ENCODE peak calls at places on chromosomes 12 and 14, in four cellular contexts. One of them, this sample, is unnamed.

GRCh38 chr12:131223791-131224567 is 270.3 kb downstream of the ADGRD1 start:
- DNase-seq in ovary: no peak
- DNase-seq in heart left ventricle: no peak
- DNase-seq in CD8-positive, alpha-beta T cell: no peak
- DNase-seq in this sample: no peak

GRCh38 chr14:24233538-24233866 is 773 bp downstream of the GMPR2 start:
- DNase-seq in ovary: no peak
- DNase-seq in heart left ventricle: no peak
- DNase-seq in CD8-positive, alpha-beta T cell: no peak
- DNase-seq in this sample: no peak

GRCh38 chr12:53803703-53804102 is 51.9 kb upstream of the CISTR start:
- DNase-seq in ovary: no peak
- DNase-seq in heart left ventricle: no peak
- DNase-seq in CD8-positive, alpha-beta T cell: no peak
- DNase-seq in this sample: no peak

GRCh38 chr12:7693793-7694192 is 1.8 kb downstream of the GDF3 start:
- DNase-seq in ovary: no peak
- DNase-seq in heart left ventricle: no peak
- DNase-seq in CD8-positive, alpha-beta T cell: no peak
- DNase-seq in this sample: no peak

GRCh38 chr14:22314183-22314820 is 274.7 kb downstream of the DAD1 start:
- DNase-seq in ovary: no peak
- DNase-seq in heart left ventricle: no peak
- DNase-seq in CD8-positive, alpha-beta T cell: no peak
- DNase-seq in this sample: no peak

GRCh38 chr12:4900327-4900726 is 9.4 kb upstream of the KCNA1 start:
- DNase-seq in ovary: no peak
- DNase-seq in heart left ventricle: no peak
- DNase-seq in CD8-positive, alpha-beta T cell: no peak
- DNase-seq in this sample: no peak

GRCh38 chr12:15982471-15982870 is 71.3 kb downstream of the DERA start:
- DNase-seq in ovary: no peak
- DNase-seq in heart left ventricle: no peak
- DNase-seq in CD8-positive, alpha-beta T cell: no peak
- DNase-seq in this sample: no peak

GRCh38 chr12:54017027-54017788 is 8.4 kb downstream of the HOXC8 start:
- DNase-seq in ovary: no peak
- DNase-seq in heart left ventricle: no peak
- DNase-seq in CD8-positive, alpha-beta T cell: no peak
- DNase-seq in this sample: peak

GRCh38 chr14:38207830-38208815 is at the start of gene SSTR1:
- DNase-seq in ovary: no peak
- DNase-seq in heart left ventricle: peak
- DNase-seq in CD8-positive, alpha-beta T cell: no peak
- DNase-seq in this sample: peak

GRCh38 chr12:116638376-116638775 is 79.2 kb downstream of the MAP1LC3B2 start:
- DNase-seq in ovary: no peak
- DNase-seq in heart left ventricle: no peak
- DNase-seq in CD8-positive, alpha-beta T cell: no peak
- DNase-seq in this sample: no peak

GRCh38 chr14:64417042-64417770 is 29.1 kb downstream of the MTHFD1 start:
- DNase-seq in ovary: no peak
- DNase-seq in heart left ventricle: no peak
- DNase-seq in CD8-positive, alpha-beta T cell: no peak
- DNase-seq in this sample: no peak

GRCh38 chr12:46824709-46825108 is 1.1 kb downstream of the SLC38A4 start:
- DNase-seq in ovary: no peak
- DNase-seq in heart left ventricle: no peak
- DNase-seq in CD8-positive, alpha-beta T cell: no peak
- DNase-seq in this sample: no peak

GRCh38 chr14:90054803-90055202 is 7.0 kb upstream of the KCNK13 start:
- DNase-seq in ovary: no peak
- DNase-seq in heart left ventricle: no peak
- DNase-seq in CD8-positive, alpha-beta T cell: no peak
- DNase-seq in this sample: no peak

GRCh38 chr12:20199780-20200179 is 168.6 kb upstream of the PDE3A start:
- DNase-seq in ovary: no peak
- DNase-seq in heart left ventricle: no peak
- DNase-seq in CD8-positive, alpha-beta T cell: no peak
- DNase-seq in this sample: no peak

GRCh38 chr12:28506271-28506670 is 316.0 kb downstream of the CCDC91 start:
- DNase-seq in ovary: no peak
- DNase-seq in heart left ventricle: no peak
- DNase-seq in CD8-positive, alpha-beta T cell: no peak
- DNase-seq in this sample: no peak

GRCh38 chr12:22993639-22994038 is 368.7 kb downstream of the ETNK1 start:
- DNase-seq in ovary: no peak
- DNase-seq in heart left ventricle: no peak
- DNase-seq in CD8-positive, alpha-beta T cell: no peak
- DNase-seq in this sample: no peak

GRCh38 chr12:10562306-10562933 is 51.0 kb downstream of the MAGOHB start:
- DNase-seq in ovary: no peak
- DNase-seq in heart left ventricle: no peak
- DNase-seq in CD8-positive, alpha-beta T cell: peak
- DNase-seq in this sample: no peak

GRCh38 chr12:105674871-105675699 is 344.6 kb downstream of the C12orf75 start:
- DNase-seq in ovary: no peak
- DNase-seq in heart left ventricle: no peak
- DNase-seq in CD8-positive, alpha-beta T cell: no peak
- DNase-seq in this sample: no peak

GRCh38 chr12:124509676-124510300 is 57.6 kb downstream of the NCOR2 start:
- DNase-seq in ovary: peak
- DNase-seq in heart left ventricle: no peak
- DNase-seq in CD8-positive, alpha-beta T cell: no peak
- DNase-seq in this sample: peak

GRCh38 chr12:1131811-1132224 is 140.8 kb downstream of the ERC1 start:
- DNase-seq in ovary: no peak
- DNase-seq in heart left ventricle: no peak
- DNase-seq in CD8-positive, alpha-beta T cell: no peak
- DNase-seq in this sample: peak

GRCh38 chr12:13609874-13610273 is 371.5 kb downstream of the GRIN2B start:
- DNase-seq in ovary: no peak
- DNase-seq in heart left ventricle: no peak
- DNase-seq in CD8-positive, alpha-beta T cell: no peak
- DNase-seq in this sample: no peak

GRCh38 chr14:95531473-95531872 is 3.4 kb upstream of the GLRX5 start:
- DNase-seq in ovary: no peak
- DNase-seq in heart left ventricle: no peak
- DNase-seq in CD8-positive, alpha-beta T cell: no peak
- DNase-seq in this sample: no peak

GRCh38 chr14:102930753-102931579 is 8.5 kb downstream of the AMN start:
- DNase-seq in ovary: no peak
- DNase-seq in heart left ventricle: no peak
- DNase-seq in CD8-positive, alpha-beta T cell: no peak
- DNase-seq in this sample: no peak

GRCh38 chr14:42918615-42919014 is 1311.9 kb downstream of the LRFN5 start:
- DNase-seq in ovary: no peak
- DNase-seq in heart left ventricle: no peak
- DNase-seq in CD8-positive, alpha-beta T cell: no peak
- DNase-seq in this sample: no peak

GRCh38 chr12:110776410-110776809 is 33.7 kb upstream of the PPP1CC start:
- DNase-seq in ovary: no peak
- DNase-seq in heart left ventricle: no peak
- DNase-seq in CD8-positive, alpha-beta T cell: no peak
- DNase-seq in this sample: no peak

GRCh38 chr12:13435535-13435934 is 239.0 kb downstream of the EMP1 start:
- DNase-seq in ovary: no peak
- DNase-seq in heart left ventricle: no peak
- DNase-seq in CD8-positive, alpha-beta T cell: no peak
- DNase-seq in this sample: no peak

GRCh38 chr12:49236423-49236822 is 28.5 kb upstream of the TUBA1C start:
- DNase-seq in ovary: no peak
- DNase-seq in heart left ventricle: no peak
- DNase-seq in CD8-positive, alpha-beta T cell: no peak
- DNase-seq in this sample: no peak

GRCh38 chr12:15788266-15789214 is 648 bp downstream of the EPS8 start:
- DNase-seq in ovary: peak
- DNase-seq in heart left ventricle: peak
- DNase-seq in CD8-positive, alpha-beta T cell: no peak
- DNase-seq in this sample: peak

GRCh38 chr12:47032644-47033043 is 46.8 kb upstream of the PCED1B start:
- DNase-seq in ovary: no peak
- DNase-seq in heart left ventricle: no peak
- DNase-seq in CD8-positive, alpha-beta T cell: no peak
- DNase-seq in this sample: no peak

GRCh38 chr14:39372656-39373055 is 59.6 kb downstream of the FBXO33 start:
- DNase-seq in ovary: no peak
- DNase-seq in heart left ventricle: no peak
- DNase-seq in CD8-positive, alpha-beta T cell: no peak
- DNase-seq in this sample: no peak

GRCh38 chr14:106694638-106695393 is 1168.4 kb downstream of the TMEM121 start:
- DNase-seq in ovary: no peak
- DNase-seq in heart left ventricle: no peak
- DNase-seq in CD8-positive, alpha-beta T cell: peak
- DNase-seq in this sample: peak

GRCh38 chr12:68154768-68155167 is 4.8 kb downstream of the IFNG start:
- DNase-seq in ovary: no peak
- DNase-seq in heart left ventricle: no peak
- DNase-seq in CD8-positive, alpha-beta T cell: no peak
- DNase-seq in this sample: no peak
- H3K27ac ChIP-seq in ovary: no peak
- H3K27ac ChIP-seq in heart left ventricle: no peak
- H3K27ac ChIP-seq in CD8-positive, alpha-beta T cell: no peak
- H3K27ac ChIP-seq in this sample: no peak

DNA sequence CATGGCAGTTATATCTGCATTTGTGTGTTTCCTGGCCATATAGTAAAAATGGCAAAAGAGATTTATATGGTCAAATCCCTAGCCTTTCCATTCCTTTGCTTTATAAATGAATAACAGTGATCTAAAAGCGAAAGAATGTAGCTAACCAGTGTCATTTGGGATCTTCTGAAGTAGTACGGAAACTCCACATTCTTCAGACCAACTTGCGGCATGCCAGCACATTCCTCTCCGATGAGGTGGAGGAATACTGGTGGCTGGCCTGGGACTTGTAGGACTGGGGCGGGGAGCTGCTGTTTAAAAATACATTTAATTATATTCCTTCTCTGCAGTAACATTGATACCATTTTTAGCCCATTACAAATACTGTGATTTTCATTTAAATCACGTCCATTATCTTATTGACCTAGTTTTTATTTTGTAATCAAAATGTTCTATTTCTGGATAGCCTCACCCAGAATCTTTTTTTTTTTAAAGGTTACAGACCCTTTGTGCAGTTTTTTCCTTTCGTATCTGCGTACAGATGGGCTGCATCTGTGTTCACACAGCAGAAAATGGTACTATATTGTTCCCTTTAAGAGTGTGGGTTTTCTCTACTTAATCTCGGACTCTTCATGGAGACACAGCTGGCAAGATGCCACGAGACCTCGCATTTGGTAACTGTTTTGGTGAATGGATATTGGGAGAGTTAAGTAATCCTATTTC is 85.4 kb downstream of the SAMD4A start:
- DNase-seq in ovary: peak
- DNase-seq in heart left ventricle: peak
- DNase-seq in CD8-positive, alpha-beta T cell: no peak
- DNase-seq in this sample: peak
- H3K4me3 ChIP-seq in ovary: peak
- H3K4me3 ChIP-seq in heart left ventricle: peak
- H3K4me3 ChIP-seq in CD8-positive, alpha-beta T cell: no peak
- H3K4me3 ChIP-seq in this sample: no peak

GRCh38 chr12:108611884-108612415 is 14.1 kb upstream of the TMEM119 start:
- DNase-seq in ovary: no peak
- DNase-seq in heart left ventricle: no peak
- DNase-seq in CD8-positive, alpha-beta T cell: peak
- DNase-seq in this sample: no peak

GRCh38 chr12:108610336-108610815 is 12.5 kb upstream of the TMEM119 start:
- DNase-seq in ovary: no peak
- DNase-seq in heart left ventricle: no peak
- DNase-seq in CD8-positive, alpha-beta T cell: no peak
- DNase-seq in this sample: no peak

GRCh38 chr12:108612788-108613282 is 15.0 kb upstream of the TMEM119 start:
- DNase-seq in ovary: no peak
- DNase-seq in heart left ventricle: no peak
- DNase-seq in CD8-positive, alpha-beta T cell: no peak
- DNase-seq in this sample: no peak

GRCh38 chr12:108609535-108610335 is 11.9 kb upstream of the TMEM119 start:
- DNase-seq in ovary: peak
- DNase-seq in heart left ventricle: peak
- DNase-seq in CD8-positive, alpha-beta T cell: no peak
- DNase-seq in this sample: peak

DNA sequence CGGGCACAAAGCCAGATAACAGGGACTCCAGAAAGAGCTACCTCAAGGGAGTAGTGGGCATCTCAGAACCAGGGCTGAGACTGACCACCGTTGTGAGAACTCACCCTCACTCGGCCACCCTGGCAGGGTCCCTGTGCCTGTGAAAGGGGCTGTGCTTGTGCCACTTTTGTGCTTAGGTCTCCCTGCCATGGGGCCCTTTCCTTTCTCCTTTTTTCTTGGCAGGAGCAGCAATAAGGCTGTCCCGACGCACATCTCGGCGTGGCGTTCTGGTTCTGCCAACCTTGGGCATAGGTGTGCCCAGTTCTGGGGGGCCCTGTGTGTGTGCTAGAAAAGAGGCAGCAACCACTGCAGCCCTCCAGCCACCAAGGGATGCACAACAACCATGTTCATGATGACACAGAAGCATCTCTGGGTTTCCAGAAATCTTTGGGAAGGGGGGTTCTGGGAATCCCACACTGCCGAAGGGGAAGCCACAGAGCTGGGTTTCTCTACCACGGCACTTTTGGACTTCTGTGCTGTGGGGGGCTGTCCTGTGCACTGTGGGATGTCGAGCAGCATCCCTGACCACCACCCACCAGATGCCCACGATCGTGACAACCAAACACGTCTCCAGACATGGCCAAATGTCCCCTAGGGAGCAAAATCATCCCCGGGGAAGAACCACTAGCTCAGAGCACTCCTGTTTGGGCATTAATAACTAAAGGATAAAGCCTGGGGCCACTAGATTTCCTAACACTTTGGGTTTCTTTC is 13.1 kb upstream of the TMEM119 start:
- DNase-seq in ovary: no peak
- DNase-seq in heart left ventricle: no peak
- DNase-seq in CD8-positive, alpha-beta T cell: no peak
- DNase-seq in this sample: no peak
- H3K27ac ChIP-seq in ovary: no peak
- H3K27ac ChIP-seq in heart left ventricle: no peak
- H3K27ac ChIP-seq in CD8-positive, alpha-beta T cell: no peak
- H3K27ac ChIP-seq in this sample: no peak

DNA sequence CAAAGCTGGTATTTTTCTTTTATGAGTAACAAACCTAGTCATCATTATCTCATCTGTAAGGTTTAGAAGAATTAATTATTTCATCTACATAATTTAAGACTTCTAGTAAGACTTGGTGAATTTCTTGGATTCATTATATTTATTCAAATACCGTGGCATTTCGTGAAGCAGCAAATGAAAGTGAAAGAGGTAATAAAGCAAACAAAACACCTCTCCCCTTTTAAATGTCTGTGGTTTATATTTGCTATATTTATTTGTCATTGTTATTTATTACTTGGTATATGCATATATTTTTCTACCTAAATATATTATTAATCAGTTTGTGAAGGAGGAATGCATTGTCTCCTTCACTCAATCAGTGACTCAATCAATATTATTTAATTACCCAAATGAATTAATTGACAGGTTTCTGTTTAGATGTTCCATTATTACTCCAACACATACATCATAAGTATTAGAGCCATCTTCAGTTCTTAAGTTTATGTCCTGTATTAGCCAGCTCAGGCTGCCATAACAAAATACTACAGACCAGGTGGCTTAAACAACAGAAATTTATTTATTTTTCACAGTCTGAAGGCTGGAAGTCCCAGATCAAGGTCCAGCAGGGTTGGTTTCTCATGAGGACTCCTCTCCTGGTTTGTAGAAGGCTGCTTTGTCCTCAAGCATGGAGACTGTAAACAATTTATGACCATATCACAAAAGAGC is 6.6 kb downstream of the CFAP54 start:
- DNase-seq in ovary: no peak
- DNase-seq in heart left ventricle: no peak
- DNase-seq in CD8-positive, alpha-beta T cell: no peak
- DNase-seq in this sample: no peak
- H3K4me3 ChIP-seq in ovary: no peak
- H3K4me3 ChIP-seq in heart left ventricle: no peak
- H3K4me3 ChIP-seq in CD8-positive, alpha-beta T cell: no peak
- H3K4me3 ChIP-seq in this sample: no peak